ENCODE peak calls at places on chromosomes 4 and X, in seven cellular contexts. U is Karpas-422, P is NCI-H345, L is cardiac muscle cell, Y is skeletal muscle cell, S is PC-3, J is kidney glomerular epithelial cell. T is an unnamed sample.

GRCh38 chr4:57211131-57211530 is 100.9 kb upstream of the IGFBP7 start:
- DNase-seq in Y (no peak), P (no peak), S (no peak), J (no peak), U (peak; percentile 62), L (no peak), T (no peak)

GRCh38 chr4:125703443-125703842 is 388.7 kb downstream of the FAT4 start:
- DNase-seq in L (no peak), Y (peak; percentile 68), J (peak; percentile 11), S (peak; percentile 29), U (no peak), P (no peak), T (peak; percentile 8)

GRCh38 chr4:165425629-165426028 is 46.8 kb downstream of the CPE start:
- DNase-seq in S (no peak), Y (no peak), L (no peak), P (no peak), J (no peak), U (no peak), T (no peak)

GRCh38 chr4:47954679-47955078 is 40.3 kb upstream of the NFXL1 start:
- DNase-seq in J (no peak), S (no peak), U (no peak), L (no peak), Y (no peak), P (no peak), T (no peak)

GRCh38 chrX:130343411-130343810 is 3.7 kb downstream of the SLC25A14 start:
- DNase-seq in S (no peak), L (no peak), U (no peak), P (no peak), Y (no peak), J (peak; percentile 0), T (no peak)

GRCh38 chr4:89586318-89586717 is 250.6 kb downstream of the SNCA start:
- DNase-seq in L (peak; percentile 33), Y (no peak), U (no peak), S (no peak), P (no peak), J (no peak), T (no peak)

GRCh38 chrX:39476596-39476995 is 621.2 kb downstream of the BCOR start:
- DNase-seq in Y (no peak), J (no peak), L (peak; percentile 48), P (no peak), U (no peak), S (no peak), T (no peak)

GRCh38 chrX:102339312-102340298 is 92.6 kb downstream of the NXF2 start:
- DNase-seq in U (peak; percentile 83), Y (no peak), L (no peak), P (no peak), J (no peak), S (no peak), T (no peak)

GRCh38 chr4:54384152-54384551 is 155.1 kb downstream of the PDGFRA start:
- DNase-seq in Y (no peak), S (no peak), U (no peak), P (no peak), J (no peak), L (no peak), T (no peak)

GRCh38 chr4:24775750-24776149 is 19.6 kb upstream of the SOD3 start:
- DNase-seq in S (no peak), P (no peak), Y (no peak), L (no peak), U (no peak), J (no peak), T (no peak)

GRCh38 chr4:40363382-40363920 is 28.3 kb downstream of the CHRNA9 start:
- DNase-seq in S (peak; percentile 55), P (no peak), L (peak; percentile 50), J (no peak), U (no peak), Y (no peak), T (no peak)

GRCh38 chr4:118888666-118889312 is at the start of gene SYNPO2:
- DNase-seq in Y (peak; percentile 67), U (peak; percentile 84), L (peak; percentile 85), P (no peak), J (peak; percentile 74), S (peak; percentile 59), T (peak; percentile 83)

GRCh38 chrX:129659861-129660260 is 5.1 kb upstream of the APLN start:
- DNase-seq in J (no peak), U (no peak), Y (no peak), S (no peak), P (no peak), L (no peak), T (no peak)

GRCh38 chrX:20139966-20140365 is 1.7 kb downstream of the EIF1AX start:
- DNase-seq in U (no peak), J (no peak), Y (peak; percentile 19), P (no peak), L (no peak), S (peak; percentile 43), T (no peak)

GRCh38 chr4:122679317-122679716 is 53.2 kb upstream of the BBS12 start:
- DNase-seq in P (no peak), S (no peak), J (no peak), Y (no peak), U (no peak), L (no peak), T (no peak)

GRCh38 chrX:29746326-29746725 is 469.0 kb upstream of the MAGEB2 start:
- DNase-seq in U (no peak), L (no peak), J (no peak), P (no peak), S (no peak), Y (no peak), T (no peak)

GRCh38 chr4:120692964-120693363 is 229.6 kb downstream of the PRDM5 start:
- DNase-seq in Y (peak; percentile 82), P (no peak), S (peak; percentile 82), J (peak; percentile 78), U (no peak), L (no peak), T (no peak)

GRCh38 chr4:184409911-184410692 is 64.2 kb downstream of the IRF2 start:
- DNase-seq in S (no peak), Y (no peak), U (no peak), P (no peak), L (no peak), J (no peak), T (no peak)

GRCh38 chr4:6217716-6218381 is 17.5 kb upstream of the JAKMIP1 start:
- DNase-seq in Y (no peak), J (no peak), P (no peak), S (no peak), L (no peak), U (peak; percentile 61), T (no peak)

GRCh38 chr4:99405433-99406115 is 29.6 kb downstream of the ADH7 start:
- DNase-seq in Y (peak; percentile 55), S (peak; percentile 83), P (peak; percentile 57), L (peak; percentile 75), U (peak; percentile 84), J (peak; percentile 74), T (peak; percentile 56)

GRCh38 chr4:75777589-75777988 is 53.2 kb downstream of the USO1 start:
- DNase-seq in U (no peak), L (no peak), P (no peak), J (no peak), Y (no peak), S (no peak), T (no peak)

GRCh38 chr4:151100517-151100916 is 1.1 kb downstream of the RPS3A start:
- DNase-seq in P (no peak), L (no peak), Y (no peak), U (peak; percentile 54), S (no peak), J (no peak), T (no peak)

GRCh38 chrX:109732319-109732779 is 708 bp downstream of the ACSL4 start:
- DNase-seq in S (peak; percentile 56), U (peak; percentile 75), L (peak; percentile 15), J (peak; percentile 36), P (peak; percentile 16), Y (peak; percentile 19), T (peak; percentile 19)

GRCh38 chr4:119729815-119730643 is 101.4 kb upstream of the PDE5A start:
- DNase-seq in U (no peak), S (peak; percentile 94), Y (peak; percentile 59), J (peak; percentile 52), L (no peak), P (no peak), T (no peak)